ENCODE peak calls at places on chromosomes 6 and 20, in eight cellular contexts. J, D, P, I, L, H, S and U are unnamed samples.

GRCh38 chr6:43454290-43455033 is 886 bp downstream of the DLK2 start:
- DNase-seq in H (peak), J (peak), D (peak), P (peak), S (peak), L (peak), I (peak), U (peak)

GRCh38 chr6:160882741-160883340 is 108.7 kb upstream of the MAP3K4 start:
- DNase-seq in I (peak), S (no peak), P (no peak), D (no peak), J (no peak), L (peak), H (no peak), U (no peak)

GRCh38 chr6:366389-366788 is 25.2 kb upstream of the IRF4 start:
- DNase-seq in D (no peak), L (no peak), J (no peak), I (no peak), S (no peak), P (no peak), H (no peak), U (no peak)

GRCh38 chr20:3660262-3661059 is 2.7 kb downstream of the GFRA4 start:
- DNase-seq in L (no peak), H (no peak), I (no peak), J (no peak), S (no peak), D (no peak), P (no peak), U (no peak)

GRCh38 chr6:56475736-56476457 is 166.8 kb downstream of the DST start:
- DNase-seq in J (peak), I (no peak), D (no peak), P (peak), H (no peak), L (no peak), S (no peak), U (no peak)

GRCh38 chr6:73367761-73368355 is 1.8 kb downstream of the OOEP start:
- DNase-seq in S (no peak), P (no peak), J (no peak), I (no peak), D (no peak), H (no peak), L (no peak), U (no peak)

GRCh38 chr6:141925001-141925400 is 207.7 kb upstream of the GJE1 start:
- DNase-seq in H (no peak), J (no peak), P (peak), L (peak), I (no peak), S (no peak), D (no peak), U (no peak)

GRCh38 chr6:43246301-43247114 is 3.2 kb downstream of the TTBK1 start:
- DNase-seq in L (no peak), P (no peak), S (no peak), H (peak), D (no peak), I (peak), J (peak), U (no peak)

GRCh38 chr20:10637062-10637559 is 36.7 kb downstream of the JAG1 start:
- DNase-seq in L (peak), S (no peak), H (no peak), P (peak), I (no peak), D (no peak), J (no peak), U (no peak)

GRCh38 chr6:161575508-161576254 is 301.8 kb upstream of the AGPAT4 start:
- DNase-seq in I (no peak), J (no peak), H (no peak), S (no peak), L (no peak), D (no peak), P (no peak), U (no peak)

GRCh38 chr6:161917645-161918044 is 643.8 kb upstream of the AGPAT4 start:
- DNase-seq in I (peak), D (no peak), P (no peak), J (peak), L (no peak), H (no peak), S (no peak), U (no peak)

GRCh38 chr6:131946404-131946991 is 4.7 kb downstream of the CCN2 start:
- DNase-seq in L (no peak), I (peak), S (no peak), P (peak), J (peak), H (no peak), D (no peak), U (no peak)

GRCh38 chr6:157068691-157069228 is 254.6 kb downstream of the TMEM242 start:
- DNase-seq in H (no peak), D (no peak), S (no peak), P (peak), I (peak), L (no peak), J (peak), U (no peak)

GRCh38 chr6:166310634-166311033 is 2.4 kb upstream of the PRR18 start:
- DNase-seq in L (no peak), S (no peak), D (no peak), P (no peak), I (no peak), H (no peak), J (no peak), U (no peak)

GRCh38 chr6:158837684-158838625 is 18.8 kb upstream of the EZR start:
- DNase-seq in S (no peak), L (peak), D (no peak), I (no peak), H (no peak), P (peak), J (no peak), U (no peak)